ENCODE peak calls at places on chromosomes 6 and 20, in seven cellular contexts. G is osteocyte, A is psoas muscle, M is GM12864, O is colonic mucosa, E is HFF-Myc, W is body of pancreas. F is an unnamed sample.

GRCh38 chr20:50668326-50668725 is 23.0 kb downstream of the RIPOR3 start:
- DNase-seq in G (no peak), A (no peak), O (no peak), E (no peak), M (no peak), W (no peak), F (no peak)

GRCh38 chr20:17969884-17970409 is 1.1 kb downstream of the MGME1 start:
- DNase-seq in M (no peak), G (no peak), W (peak), A (peak), O (peak), E (no peak), F (peak)

GRCh38 chr6:43009124-43009523 is 4.6 kb downstream of the MEA1 start:
- DNase-seq in A (peak), W (peak), M (no peak), E (no peak), O (no peak), G (no peak), F (peak)

GRCh38 chr20:20824924-20825584 is 112.6 kb upstream of the RALGAPA2 start:
- DNase-seq in W (peak), G (no peak), M (peak), A (peak), E (no peak), O (peak), F (peak)

GRCh38 chr6:34817337-34817910 is 25.5 kb downstream of the BLTP3A start:
- DNase-seq in W (no peak), M (no peak), O (no peak), G (no peak), A (no peak), E (no peak), F (no peak)

GRCh38 chr6:150263765-150264415 is 104.9 kb upstream of the IYD start:
- DNase-seq in A (no peak), G (no peak), M (no peak), O (no peak), E (no peak), W (peak), F (no peak)

GRCh38 chr20:3150908-3151307 is 8.8 kb downstream of the FASTKD5 start:
- DNase-seq in O (no peak), W (no peak), M (no peak), E (no peak), G (no peak), A (no peak), F (no peak)

GRCh38 chr20:18218249-18218648 is 70.1 kb upstream of the ZNF133 start:
- DNase-seq in E (no peak), O (no peak), A (no peak), W (no peak), G (no peak), M (no peak), F (no peak)

GRCh38 chr6:30871592-30872183 is 12.6 kb upstream of the DDR1 start:
- DNase-seq in E (no peak), M (no peak), W (no peak), O (no peak), G (no peak), A (no peak), F (no peak)

GRCh38 chr6:90222724-90223198 is 73.9 kb downstream of the BACH2 start:
- DNase-seq in A (no peak), O (no peak), W (no peak), G (no peak), E (peak), M (no peak), F (no peak)

GRCh38 chr6:136647363-136647763 is 97.1 kb upstream of the MAP7 start:
- DNase-seq in M (peak), A (no peak), E (peak), W (peak), O (no peak), G (no peak), F (peak)

GRCh38 chr6:56101141-56101553 is 146.2 kb downstream of the COL21A1 start:
- DNase-seq in M (no peak), O (no peak), A (no peak), W (peak), G (no peak), E (peak), F (no peak)

GRCh38 chr6:76940186-76940585 is 523.1 kb downstream of the HTR1B start:
- DNase-seq in M (no peak), G (no peak), E (no peak), W (no peak), O (no peak), A (no peak), F (no peak)

GRCh38 chr6:88586371-88587157 is 376.9 kb downstream of the RNGTT start:
- DNase-seq in G (no peak), M (no peak), W (no peak), A (peak), O (no peak), E (no peak), F (no peak)

GRCh38 chr6:43454290-43455033 is 886 bp downstream of the DLK2 start:
- DNase-seq in O (peak), A (peak), W (peak), G (peak), M (no peak), E (no peak), F (peak)

GRCh38 chr20:36792422-36792821 is 18.9 kb upstream of the DSN1 start:
- DNase-seq in O (no peak), G (no peak), M (no peak), W (peak), E (no peak), A (no peak), F (peak)

GRCh38 chr6:7196019-7196402 is 88.2 kb downstream of the RREB1 start:
- DNase-seq in O (no peak), M (no peak), A (no peak), W (no peak), E (no peak), G (no peak), F (no peak)

GRCh38 chr20:62818592-62819493 is 2.0 kb downstream of the COL9A3 start:
- DNase-seq in E (no peak), O (peak), A (peak), W (peak), M (no peak), G (no peak), F (no peak)

GRCh38 chr6:142613981-142614380 is 312.2 kb downstream of the ADGRG6 start:
- DNase-seq in W (no peak), A (no peak), M (no peak), G (no peak), O (no peak), E (no peak), F (no peak)

GRCh38 chr6:145137425-145137824 is 597.9 kb downstream of the EPM2A start:
- DNase-seq in M (no peak), E (peak), G (no peak), W (no peak), O (no peak), A (no peak), F (no peak)

GRCh38 chr6:125354649-125355048 is 52.9 kb upstream of the HDDC2 start:
- DNase-seq in O (no peak), A (no peak), W (no peak), E (no peak), M (no peak), G (no peak), F (no peak)

GRCh38 chr6:110307368-110307767 is 50.8 kb downstream of the METTL24 start:
- DNase-seq in G (no peak), A (no peak), E (no peak), O (no peak), W (no peak), M (no peak), F (no peak)

GRCh38 chr6:149717255-149717587 is 680 bp downstream of the LATS1 start:
- DNase-seq in A (no peak), W (no peak), O (no peak), M (no peak), G (no peak), E (no peak), F (no peak)

GRCh38 chr6:52511572-52512151 is 65.2 kb downstream of the TRAM2 start:
- DNase-seq in O (no peak), A (no peak), G (no peak), W (no peak), M (no peak), E (no peak), F (no peak)

GRCh38 chr20:11867286-11867921 is 50.3 kb upstream of the BTBD3 start:
- DNase-seq in A (no peak), M (no peak), G (no peak), E (no peak), W (no peak), O (no peak), F (no peak)

GRCh38 chr6:152130441-152130840 is 323.0 kb downstream of the ESR1 start:
- DNase-seq in W (no peak), M (no peak), G (no peak), E (no peak), A (no peak), O (no peak), F (no peak)

GRCh38 chr6:12279322-12280098 is 10.7 kb upstream of the EDN1 start:
- DNase-seq in W (no peak), M (no peak), E (no peak), O (peak), G (no peak), A (no peak), F (no peak)

GRCh38 chr6:12605888-12606345 is 110.7 kb upstream of the PHACTR1 start:
- DNase-seq in A (no peak), M (no peak), E (peak), W (peak), O (peak), G (no peak), F (no peak)

GRCh38 chr20:1833728-1834726 is 61.2 kb upstream of the SIRPA start:
- DNase-seq in O (no peak), E (no peak), W (no peak), A (no peak), G (no peak), M (no peak), F (no peak)

DNA sequence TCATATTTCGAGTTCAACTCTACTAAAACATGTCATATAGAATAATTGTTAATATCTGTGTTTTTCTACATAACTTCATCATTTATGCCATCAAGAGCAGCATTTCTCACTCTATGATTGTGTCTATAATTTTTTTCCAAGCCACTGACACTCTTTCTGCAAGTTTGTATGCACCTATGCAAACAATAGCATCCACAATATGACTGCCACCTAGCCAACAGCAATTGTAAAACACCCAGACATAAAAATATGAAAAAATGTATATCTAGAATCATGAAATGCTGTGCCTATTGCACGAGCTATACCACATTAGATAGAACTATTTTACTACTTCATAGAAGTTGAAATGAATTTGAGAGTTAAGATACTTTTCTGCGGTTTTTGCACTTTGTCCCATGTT is 286.5 kb upstream of the MARCKS start:
- DNase-seq in G (no peak), A (no peak), O (no peak), W (no peak), E (no peak), M (no peak), F (no peak)
- TF ChIP-seq CTCF in G (peak), A (no peak), O (no peak), W (no peak), E (no peak), M (no peak), F (no peak)

GRCh38 chr6:112600168-112600567 is 253.0 kb downstream of the RFPL4B start:
- DNase-seq in E (no peak), W (no peak), M (no peak), G (no peak), O (no peak), A (no peak), F (no peak)

GRCh38 chr6:112592159-112592558 is 245.0 kb downstream of the RFPL4B start:
- DNase-seq in G (no peak), E (no peak), A (no peak), M (no peak), O (no peak), W (no peak), F (no peak)

GRCh38 chr6:112595201-112595600 is 248.1 kb downstream of the RFPL4B start:
- DNase-seq in E (no peak), O (no peak), M (no peak), G (no peak), A (no peak), W (no peak), F (no peak)

GRCh38 chr6:112595841-112596240 is 248.7 kb downstream of the RFPL4B start:
- DNase-seq in M (no peak), W (no peak), O (no peak), A (no peak), E (no peak), G (no peak), F (no peak)
- TF ChIP-seq CTCF in M (no peak), W (no peak), O (no peak), A (no peak), E (no peak), G (no peak), F (no peak)

GRCh38 chr6:14280766-14281293 is 163.3 kb downstream of the CD83 start:
- DNase-seq in E (no peak), O (no peak), G (peak), W (no peak), A (no peak), M (no peak), F (no peak)
- TF ChIP-seq CTCF in E (peak), O (no peak), G (no peak), W (no peak), A (no peak), M (no peak), F (no peak)

DNA sequence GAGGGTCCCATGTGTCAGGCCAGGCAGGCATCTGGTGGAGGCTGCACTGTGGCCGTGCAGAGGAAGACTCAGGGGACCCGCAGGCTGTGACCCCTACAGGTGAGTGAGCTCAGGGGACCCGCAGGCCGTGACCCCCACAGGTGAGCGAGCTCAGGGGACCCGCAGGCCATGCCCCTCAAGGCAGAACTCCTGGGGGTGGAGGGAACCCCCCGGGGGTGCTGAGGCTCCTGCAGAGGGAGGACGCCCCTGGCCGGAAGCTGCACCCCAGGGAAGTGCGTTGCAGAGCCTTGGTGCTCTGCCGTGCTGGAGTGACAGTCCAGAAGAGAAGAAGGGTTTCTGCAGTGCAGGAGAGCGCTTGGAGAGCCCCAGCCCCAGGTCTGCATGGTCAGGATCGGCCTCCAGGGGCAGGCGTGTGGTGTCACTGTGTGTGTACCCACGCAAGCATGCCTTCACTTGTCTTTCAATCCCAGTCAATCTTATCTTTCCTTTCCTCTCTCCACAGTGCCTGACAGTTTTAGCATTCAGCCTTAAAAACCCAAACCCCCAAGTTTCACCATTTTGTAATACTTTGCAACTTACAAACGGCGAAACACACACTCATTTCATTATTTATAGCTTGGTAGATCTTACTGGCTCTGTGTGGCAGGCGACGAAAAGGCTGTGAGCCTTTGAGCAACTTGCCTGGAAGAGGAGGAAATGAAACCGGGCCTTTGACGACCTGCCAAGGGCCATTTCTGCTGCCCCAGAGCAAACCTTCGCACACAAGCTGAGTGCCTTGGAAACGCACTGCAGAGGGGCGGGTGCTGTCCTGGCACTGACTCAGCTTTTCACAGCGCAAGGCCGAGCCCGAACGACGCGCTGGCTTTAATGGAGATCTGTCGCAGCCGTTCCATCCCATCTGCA is 101.4 kb upstream of the AGPAT4 start:
- DNase-seq in W (peak), M (no peak), G (no peak), O (peak), E (no peak), A (peak), F (no peak)
- TF ChIP-seq CTCF in W (no peak), M (peak), G (no peak), O (no peak), E (peak), A (peak), F (no peak)

F was measured in GM10248.